ENCODE peak calls at places on chromosome 14, in five cellular contexts. B is A673, S is endothelial cell of umbilical vein, R is RWPE2, H is transverse colon. E is an unnamed sample.

GRCh38 chr14:85217412-85217811 is 312.5 kb upstream of the FLRT2 start:
- DNase-seq in B (no peak), S (no peak), R (no peak), H (no peak), E (peak)

GRCh38 chr14:106218189-106218588 is 691.8 kb downstream of the TMEM121 start:
- DNase-seq in B (no peak), S (no peak), R (no peak), H (no peak), E (no peak)

GRCh38 chr14:69328317-69328716 is 68.4 kb downstream of the GALNT16 start:
- DNase-seq in B (no peak), S (no peak), R (peak), H (no peak), E (no peak)

GRCh38 chr14:56189306-56189705 is 71.1 kb downstream of the PELI2 start:
- DNase-seq in B (peak), S (peak), R (no peak), H (no peak), E (no peak)

GRCh38 chr14:91352101-91352500 is 65.5 kb downstream of the CCDC88C start:
- DNase-seq in B (no peak), S (no peak), R (peak), H (no peak), E (no peak)

GRCh38 chr14:94636744-94637412 is 24.7 kb downstream of the SERPINA3 start:
- DNase-seq in B (no peak), S (no peak), R (no peak), H (no peak), E (peak)

GRCh38 chr14:103260629-103261124 is 73.4 kb upstream of the EIF5 start:
- DNase-seq in B (peak), S (peak), R (peak), H (peak), E (peak)

GRCh38 chr14:75697371-75697770 is 36.3 kb downstream of the TTLL5 start:
- DNase-seq in B (no peak), S (no peak), R (no peak), H (no peak), E (no peak)

GRCh38 chr14:102408729-102409128 is 46.0 kb downstream of the TECPR2 start:
- DNase-seq in B (no peak), S (no peak), R (no peak), H (no peak), E (no peak)

GRCh38 chr14:103156733-103157411 is 33.6 kb downstream of the TNFAIP2 start:
- DNase-seq in B (no peak), S (no peak), R (no peak), H (no peak), E (no peak)

GRCh38 chr14:27672047-27672446 is 1074.2 kb upstream of the NOVA1 start:
- DNase-seq in B (no peak), S (peak), R (no peak), H (no peak), E (no peak)

GRCh38 chr14:51701956-51702355 is 50.2 kb downstream of the FRMD6 start:
- DNase-seq in B (no peak), S (no peak), R (no peak), H (no peak), E (no peak)

GRCh38 chr14:58428011-58428807 is 690 bp downstream of the KIAA0586 start:
- DNase-seq in B (peak), S (peak), R (no peak), H (peak), E (peak)

GRCh38 chr14:50533806-50534205 is 1.4 kb upstream of the MAP4K5 start:
- DNase-seq in B (no peak), S (no peak), R (no peak), H (no peak), E (no peak)

GRCh38 chr14:64671591-64671990 is 32.6 kb upstream of the PLEKHG3 start:
- DNase-seq in B (peak), S (peak), R (no peak), H (no peak), E (peak)

GRCh38 chr14:23060536-23061260 is 3.4 kb upstream of the CDH24 start:
- DNase-seq in B (no peak), S (no peak), R (peak), H (no peak), E (no peak)

GRCh38 chr14:96752594-96752993 is 44.6 kb upstream of the VRK1 start:
- DNase-seq in B (no peak), S (no peak), R (no peak), H (no peak), E (no peak)

GRCh38 chr14:42965512-42965911 is 1358.8 kb downstream of the LRFN5 start:
- DNase-seq in B (no peak), S (no peak), R (no peak), H (no peak), E (no peak)

GRCh38 chr14:90518941-90519256 is 122.1 kb downstream of the CALM1 start:
- DNase-seq in B (peak), S (peak), R (no peak), H (peak), E (no peak)

GRCh38 chr14:69574266-69574953 is at the start of gene CCDC177:
- DNase-seq in B (peak), S (peak), R (peak), H (peak), E (peak)

GRCh38 chr14:29663281-29663801 is 264.3 kb downstream of the PRKD1 start:
- DNase-seq in B (no peak), S (no peak), R (no peak), H (no peak), E (no peak)

GRCh38 chr14:51224551-51224950 is 15.5 kb upstream of the TMX1 start:
- DNase-seq in B (no peak), S (no peak), R (no peak), H (no peak), E (no peak)

GRCh38 chr14:54348001-54348611 is 48.7 kb upstream of the CDKN3 start:
- DNase-seq in B (peak), S (peak), R (no peak), H (no peak), E (no peak)

GRCh38 chr14:76473381-76474263 is 97.7 kb downstream of the ESRRB start:
- DNase-seq in B (peak), S (no peak), R (no peak), H (no peak), E (no peak)

GRCh38 chr14:61598980-61599379 is 96.3 kb upstream of the HIF1A start:
- DNase-seq in B (no peak), S (peak), R (no peak), H (no peak), E (no peak)

GRCh38 chr14:52328286-52328685 is 14.2 kb downstream of the PTGER2 start:
- DNase-seq in B (no peak), S (no peak), R (no peak), H (no peak), E (no peak)

GRCh38 chr14:53709381-53709780 is 247.2 kb downstream of the BMP4 start:
- DNase-seq in B (no peak), S (no peak), R (no peak), H (no peak), E (no peak)

GRCh38 chr14:77377502-77377844 is 294 bp downstream of the SAMD15 start:
- DNase-seq in B (no peak), S (no peak), R (no peak), H (no peak), E (no peak)

GRCh38 chr14:59037086-59037485 is 151.4 kb upstream of the DAAM1 start:
- DNase-seq in B (no peak), S (no peak), R (no peak), H (no peak), E (no peak)

GRCh38 chr14:74608959-74609611 is 3.0 kb downstream of the LTBP2 start:
- DNase-seq in B (peak), S (peak), R (peak), H (peak), E (peak)
- H3K4me3 ChIP-seq in B (no peak), S (peak), R (no peak), H (no peak), E (peak)

DNA sequence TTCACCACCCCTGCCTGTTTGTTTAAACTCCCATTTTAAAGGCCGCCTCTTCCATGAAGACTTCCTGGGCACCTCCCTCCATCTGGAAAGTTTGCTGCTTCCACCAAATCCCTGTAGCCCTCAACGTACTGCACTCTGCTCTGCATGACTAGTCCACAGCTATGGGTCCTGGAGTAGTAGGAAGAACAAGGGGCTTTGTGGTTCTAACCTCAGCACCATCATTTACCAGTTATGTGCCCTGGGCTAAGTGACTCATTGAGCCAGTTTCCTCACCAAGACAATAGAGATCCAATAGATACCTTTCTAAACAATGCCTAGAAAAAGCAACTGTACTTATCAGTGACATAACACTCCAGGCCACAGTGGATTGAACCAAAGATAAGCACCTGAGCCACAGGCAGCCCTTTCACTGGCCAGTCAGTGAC is 8.5 kb upstream of the LTBP2 start:
- DNase-seq in B (no peak), S (peak), R (peak), H (no peak), E (peak)
- TF ChIP-seq CTCF in B (no peak), S (no peak), R (no peak), H (no peak), E (no peak)

GRCh38 chr14:37623971-37624370 is 28.5 kb downstream of the TTC6 start:
- DNase-seq in B (no peak), S (no peak), R (no peak), H (no peak), E (no peak)

GRCh38 chr14:37625597-37626595 is 30.5 kb downstream of the TTC6 start:
- DNase-seq in B (no peak), S (no peak), R (no peak), H (no peak), E (peak)

GRCh38 chr14:37620856-37621255 is 25.4 kb downstream of the TTC6 start:
- DNase-seq in B (no peak), S (no peak), R (no peak), H (no peak), E (no peak)

GRCh38 chr14:37623552-37623951 is 28.1 kb downstream of the TTC6 start:
- DNase-seq in B (peak), S (peak), R (peak), H (no peak), E (peak)

DNA sequence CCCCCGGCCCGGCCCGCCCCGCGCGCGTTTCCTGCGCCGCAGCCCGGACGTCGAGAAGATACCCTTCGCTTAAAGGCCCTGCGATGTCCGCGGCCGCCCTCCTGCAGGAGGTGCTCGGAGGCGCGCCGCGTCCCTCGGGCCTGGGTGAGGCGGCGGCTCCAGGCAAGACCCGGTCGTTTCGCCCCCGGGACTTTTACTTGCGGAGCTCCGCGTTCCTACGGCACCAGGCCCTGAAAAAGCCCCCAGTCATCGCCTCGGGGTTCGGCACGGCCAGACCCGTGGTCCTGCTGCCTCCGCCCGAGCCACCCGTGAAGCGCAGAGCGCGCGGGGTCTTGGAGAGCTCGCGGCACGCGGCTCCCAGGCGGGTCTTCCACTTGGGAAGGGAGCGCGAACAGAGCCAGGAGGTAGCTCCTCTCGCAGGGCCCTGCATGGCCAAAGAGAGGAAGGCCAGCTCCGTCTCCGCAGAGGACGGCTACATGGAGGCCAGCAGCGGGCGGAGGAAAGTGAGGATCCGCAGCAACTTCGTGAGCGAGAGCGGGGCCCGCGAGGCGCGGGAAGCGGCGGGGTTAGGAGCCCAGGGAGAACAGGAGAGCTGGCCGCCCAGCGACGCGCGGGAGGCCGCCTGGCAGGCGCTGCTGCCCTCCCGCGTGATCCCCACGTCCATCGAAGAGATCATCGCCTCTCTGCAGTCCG is 26.9 kb downstream of the TTC6 start:
- DNase-seq in B (no peak), S (peak), R (no peak), H (no peak), E (peak)
- H3K4me3 ChIP-seq in B (no peak), S (peak), R (no peak), H (no peak), E (peak)

DNA sequence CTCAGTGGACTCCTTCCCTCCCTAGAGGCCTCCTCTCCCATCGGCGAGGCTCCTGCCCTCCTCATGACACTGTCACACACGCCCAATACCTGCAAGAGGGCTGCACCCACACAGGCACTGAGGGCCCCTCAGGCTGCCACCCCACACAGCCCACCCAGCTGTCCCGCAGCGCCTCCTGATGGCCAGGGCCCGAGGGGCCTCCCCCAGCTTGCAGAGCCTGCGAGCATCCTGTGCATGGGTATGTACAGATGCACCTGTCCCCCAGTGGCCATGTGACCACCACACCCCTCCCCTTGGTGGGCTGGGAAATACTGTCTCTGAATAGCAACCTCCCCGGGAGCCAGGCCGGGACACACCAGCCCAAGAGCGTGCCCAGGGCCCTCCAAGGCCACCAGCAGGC is 19.0 kb upstream of the NUDT14 start:
- DNase-seq in B (no peak), S (no peak), R (no peak), H (no peak), E (no peak)
- TF ChIP-seq CTCF in B (peak), S (peak), R (no peak), H (no peak), E (peak)

DNA sequence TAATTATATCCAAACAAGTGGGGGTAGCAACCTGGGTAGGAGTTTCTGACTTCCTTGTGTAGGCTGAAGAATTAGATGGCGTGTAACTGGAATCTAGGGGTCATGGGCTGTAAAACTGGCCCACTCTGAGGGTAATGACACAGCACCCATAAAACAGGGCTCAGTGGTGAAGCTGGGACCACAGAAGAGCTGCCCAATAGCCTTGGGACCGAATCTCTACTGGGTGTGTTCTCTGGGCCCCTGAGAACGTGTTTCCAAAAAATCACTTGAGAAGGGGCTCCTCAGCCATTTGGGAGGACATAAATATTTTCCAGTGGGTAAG is 3.7 kb downstream of the RNASE8 start:
- DNase-seq in B (no peak), S (no peak), R (no peak), H (no peak), E (no peak)
- H3K4me3 ChIP-seq in B (no peak), S (no peak), R (no peak), H (no peak), E (no peak)

E was measured in brain microvascular endothelial cell.